ENCODE peak calls at places on chromosomes 2 and 18, in six cellular contexts. One of them, this sample, is unnamed.

GRCh38 chr2:223971731-223972130 is 14.5 kb downstream of the MRPL44 start:
- DNase-seq in stimulated activated CD8-positive, alpha-beta memory T cell treated with anti-CD3 and anti-CD28 coated beads, Interleukin-7, amount 100 ng/mL, for 24 hours: no peak
- DNase-seq in body of pancreas: no peak
- DNase-seq in activated T-cell treated with anti-CD3 and anti-CD28 coated beads for 1 hour: no peak
- DNase-seq in HAP-1: no peak
- DNase-seq in sigmoid colon: no peak
- DNase-seq in this sample: no peak

GRCh38 chr2:3642521-3643215 is 15.3 kb upstream of the ALLC start:
- DNase-seq in sigmoid colon: peak
- DNase-seq in activated T-cell treated with anti-CD3 and anti-CD28 coated beads for 1 hour: no peak
- DNase-seq in HAP-1: no peak
- DNase-seq in body of pancreas: no peak
- DNase-seq in stimulated activated CD8-positive, alpha-beta memory T cell treated with anti-CD3 and anti-CD28 coated beads, Interleukin-7, amount 100 ng/mL, for 24 hours: no peak
- DNase-seq in this sample: no peak

GRCh38 chr2:173241643-173242042 is 113.0 kb upstream of the CDCA7 start:
- DNase-seq in activated T-cell treated with anti-CD3 and anti-CD28 coated beads for 1 hour: no peak
- DNase-seq in stimulated activated CD8-positive, alpha-beta memory T cell treated with anti-CD3 and anti-CD28 coated beads, Interleukin-7, amount 100 ng/mL, for 24 hours: no peak
- DNase-seq in HAP-1: no peak
- DNase-seq in body of pancreas: no peak
- DNase-seq in sigmoid colon: no peak
- DNase-seq in this sample: no peak

GRCh38 chr2:176552456-176553135 is 283.4 kb downstream of the MTX2 start:
- DNase-seq in HAP-1: no peak
- DNase-seq in sigmoid colon: no peak
- DNase-seq in activated T-cell treated with anti-CD3 and anti-CD28 coated beads for 1 hour: no peak
- DNase-seq in body of pancreas: no peak
- DNase-seq in stimulated activated CD8-positive, alpha-beta memory T cell treated with anti-CD3 and anti-CD28 coated beads, Interleukin-7, amount 100 ng/mL, for 24 hours: no peak
- DNase-seq in this sample: no peak

GRCh38 chr2:234137400-234138014 is 87.0 kb downstream of the SPP2 start:
- DNase-seq in sigmoid colon: no peak
- DNase-seq in activated T-cell treated with anti-CD3 and anti-CD28 coated beads for 1 hour: no peak
- DNase-seq in body of pancreas: no peak
- DNase-seq in HAP-1: no peak
- DNase-seq in stimulated activated CD8-positive, alpha-beta memory T cell treated with anti-CD3 and anti-CD28 coated beads, Interleukin-7, amount 100 ng/mL, for 24 hours: no peak
- DNase-seq in this sample: no peak

GRCh38 chr2:201827621-201828020 is 21.3 kb downstream of the CDK15 start:
- DNase-seq in sigmoid colon: no peak
- DNase-seq in stimulated activated CD8-positive, alpha-beta memory T cell treated with anti-CD3 and anti-CD28 coated beads, Interleukin-7, amount 100 ng/mL, for 24 hours: no peak
- DNase-seq in activated T-cell treated with anti-CD3 and anti-CD28 coated beads for 1 hour: no peak
- DNase-seq in body of pancreas: no peak
- DNase-seq in HAP-1: no peak
- DNase-seq in this sample: no peak

GRCh38 chr2:72770879-72771461 is 54.9 kb downstream of the EXOC6B start:
- DNase-seq in activated T-cell treated with anti-CD3 and anti-CD28 coated beads for 1 hour: peak
- DNase-seq in stimulated activated CD8-positive, alpha-beta memory T cell treated with anti-CD3 and anti-CD28 coated beads, Interleukin-7, amount 100 ng/mL, for 24 hours: no peak
- DNase-seq in HAP-1: peak
- DNase-seq in sigmoid colon: peak
- DNase-seq in body of pancreas: peak
- DNase-seq in this sample: peak

GRCh38 chr2:30756051-30756719 is 51.1 kb downstream of the CAPN13 start:
- DNase-seq in body of pancreas: no peak
- DNase-seq in HAP-1: no peak
- DNase-seq in stimulated activated CD8-positive, alpha-beta memory T cell treated with anti-CD3 and anti-CD28 coated beads, Interleukin-7, amount 100 ng/mL, for 24 hours: no peak
- DNase-seq in activated T-cell treated with anti-CD3 and anti-CD28 coated beads for 1 hour: no peak
- DNase-seq in sigmoid colon: peak
- DNase-seq in this sample: no peak

GRCh38 chr18:74228312-74228711 is 63.5 kb downstream of the CYB5A start:
- DNase-seq in activated T-cell treated with anti-CD3 and anti-CD28 coated beads for 1 hour: no peak
- DNase-seq in HAP-1: no peak
- DNase-seq in body of pancreas: no peak
- DNase-seq in stimulated activated CD8-positive, alpha-beta memory T cell treated with anti-CD3 and anti-CD28 coated beads, Interleukin-7, amount 100 ng/mL, for 24 hours: no peak
- DNase-seq in sigmoid colon: no peak
- DNase-seq in this sample: no peak

GRCh38 chr2:10493636-10494281 is 45.6 kb upstream of the ODC1 start:
- DNase-seq in sigmoid colon: no peak
- DNase-seq in body of pancreas: no peak
- DNase-seq in stimulated activated CD8-positive, alpha-beta memory T cell treated with anti-CD3 and anti-CD28 coated beads, Interleukin-7, amount 100 ng/mL, for 24 hours: peak
- DNase-seq in HAP-1: no peak
- DNase-seq in activated T-cell treated with anti-CD3 and anti-CD28 coated beads for 1 hour: peak
- DNase-seq in this sample: no peak

GRCh38 chr2:241598061-241598460 is 38.9 kb downstream of the THAP4 start:
- DNase-seq in HAP-1: no peak
- DNase-seq in sigmoid colon: no peak
- DNase-seq in activated T-cell treated with anti-CD3 and anti-CD28 coated beads for 1 hour: no peak
- DNase-seq in stimulated activated CD8-positive, alpha-beta memory T cell treated with anti-CD3 and anti-CD28 coated beads, Interleukin-7, amount 100 ng/mL, for 24 hours: no peak
- DNase-seq in body of pancreas: no peak
- DNase-seq in this sample: no peak

GRCh38 chr2:61585383-61585782 is 47.2 kb upstream of the XPO1 start:
- DNase-seq in activated T-cell treated with anti-CD3 and anti-CD28 coated beads for 1 hour: no peak
- DNase-seq in sigmoid colon: no peak
- DNase-seq in stimulated activated CD8-positive, alpha-beta memory T cell treated with anti-CD3 and anti-CD28 coated beads, Interleukin-7, amount 100 ng/mL, for 24 hours: no peak
- DNase-seq in body of pancreas: no peak
- DNase-seq in HAP-1: peak
- DNase-seq in this sample: no peak

GRCh38 chr2:2389215-2389614 is 58.1 kb upstream of the MYT1L start:
- DNase-seq in HAP-1: no peak
- DNase-seq in sigmoid colon: no peak
- DNase-seq in activated T-cell treated with anti-CD3 and anti-CD28 coated beads for 1 hour: no peak
- DNase-seq in stimulated activated CD8-positive, alpha-beta memory T cell treated with anti-CD3 and anti-CD28 coated beads, Interleukin-7, amount 100 ng/mL, for 24 hours: no peak
- DNase-seq in body of pancreas: no peak
- DNase-seq in this sample: no peak

GRCh38 chr2:137208361-137208973 is 443.1 kb downstream of the THSD7B start:
- DNase-seq in activated T-cell treated with anti-CD3 and anti-CD28 coated beads for 1 hour: no peak
- DNase-seq in HAP-1: no peak
- DNase-seq in stimulated activated CD8-positive, alpha-beta memory T cell treated with anti-CD3 and anti-CD28 coated beads, Interleukin-7, amount 100 ng/mL, for 24 hours: no peak
- DNase-seq in body of pancreas: no peak
- DNase-seq in sigmoid colon: no peak
- DNase-seq in this sample: no peak

GRCh38 chr18:80033181-80034067 is 810 bp upstream of the RBFA start:
- DNase-seq in HAP-1: no peak
- DNase-seq in stimulated activated CD8-positive, alpha-beta memory T cell treated with anti-CD3 and anti-CD28 coated beads, Interleukin-7, amount 100 ng/mL, for 24 hours: peak
- DNase-seq in body of pancreas: no peak
- DNase-seq in sigmoid colon: peak
- DNase-seq in activated T-cell treated with anti-CD3 and anti-CD28 coated beads for 1 hour: peak
- DNase-seq in this sample: peak

GRCh38 chr2:44100351-44100750 is 68.3 kb upstream of the PPM1B start:
- DNase-seq in activated T-cell treated with anti-CD3 and anti-CD28 coated beads for 1 hour: no peak
- DNase-seq in stimulated activated CD8-positive, alpha-beta memory T cell treated with anti-CD3 and anti-CD28 coated beads, Interleukin-7, amount 100 ng/mL, for 24 hours: no peak
- DNase-seq in sigmoid colon: peak
- DNase-seq in HAP-1: no peak
- DNase-seq in body of pancreas: no peak
- DNase-seq in this sample: peak

GRCh38 chr18:64238076-64238475 is 89.2 kb upstream of the LINC00305 start:
- DNase-seq in activated T-cell treated with anti-CD3 and anti-CD28 coated beads for 1 hour: no peak
- DNase-seq in body of pancreas: no peak
- DNase-seq in stimulated activated CD8-positive, alpha-beta memory T cell treated with anti-CD3 and anti-CD28 coated beads, Interleukin-7, amount 100 ng/mL, for 24 hours: no peak
- DNase-seq in sigmoid colon: no peak
- DNase-seq in HAP-1: no peak
- DNase-seq in this sample: no peak

GRCh38 chr2:180033993-180034894 is 27.1 kb upstream of the CWC22 start:
- DNase-seq in stimulated activated CD8-positive, alpha-beta memory T cell treated with anti-CD3 and anti-CD28 coated beads, Interleukin-7, amount 100 ng/mL, for 24 hours: no peak
- DNase-seq in sigmoid colon: no peak
- DNase-seq in HAP-1: peak
- DNase-seq in body of pancreas: no peak
- DNase-seq in activated T-cell treated with anti-CD3 and anti-CD28 coated beads for 1 hour: no peak
- DNase-seq in this sample: peak

GRCh38 chr2:101356486-101356885 is 30.8 kb downstream of the CREG2 start:
- DNase-seq in activated T-cell treated with anti-CD3 and anti-CD28 coated beads for 1 hour: no peak
- DNase-seq in sigmoid colon: no peak
- DNase-seq in HAP-1: no peak
- DNase-seq in body of pancreas: no peak
- DNase-seq in stimulated activated CD8-positive, alpha-beta memory T cell treated with anti-CD3 and anti-CD28 coated beads, Interleukin-7, amount 100 ng/mL, for 24 hours: no peak
- DNase-seq in this sample: no peak

GRCh38 chr18:13288509-13289138 is 70.1 kb downstream of the LDLRAD4 start:
- DNase-seq in body of pancreas: no peak
- DNase-seq in HAP-1: no peak
- DNase-seq in stimulated activated CD8-positive, alpha-beta memory T cell treated with anti-CD3 and anti-CD28 coated beads, Interleukin-7, amount 100 ng/mL, for 24 hours: no peak
- DNase-seq in activated T-cell treated with anti-CD3 and anti-CD28 coated beads for 1 hour: no peak
- DNase-seq in sigmoid colon: no peak
- DNase-seq in this sample: no peak

GRCh38 chr2:120631719-120632118 is 103.9 kb upstream of the GLI2 start:
- DNase-seq in activated T-cell treated with anti-CD3 and anti-CD28 coated beads for 1 hour: no peak
- DNase-seq in stimulated activated CD8-positive, alpha-beta memory T cell treated with anti-CD3 and anti-CD28 coated beads, Interleukin-7, amount 100 ng/mL, for 24 hours: no peak
- DNase-seq in body of pancreas: no peak
- DNase-seq in sigmoid colon: no peak
- DNase-seq in HAP-1: no peak
- DNase-seq in this sample: no peak

GRCh38 chr2:65320042-65320711 is 92.5 kb downstream of the ACTR2 start:
- DNase-seq in HAP-1: no peak
- DNase-seq in body of pancreas: no peak
- DNase-seq in sigmoid colon: no peak
- DNase-seq in activated T-cell treated with anti-CD3 and anti-CD28 coated beads for 1 hour: no peak
- DNase-seq in stimulated activated CD8-positive, alpha-beta memory T cell treated with anti-CD3 and anti-CD28 coated beads, Interleukin-7, amount 100 ng/mL, for 24 hours: no peak
- DNase-seq in this sample: no peak

GRCh38 chr2:122077114-122077513 is 321.7 kb downstream of the TSN start:
- DNase-seq in body of pancreas: no peak
- DNase-seq in HAP-1: no peak
- DNase-seq in stimulated activated CD8-positive, alpha-beta memory T cell treated with anti-CD3 and anti-CD28 coated beads, Interleukin-7, amount 100 ng/mL, for 24 hours: no peak
- DNase-seq in sigmoid colon: no peak
- DNase-seq in activated T-cell treated with anti-CD3 and anti-CD28 coated beads for 1 hour: no peak
- DNase-seq in this sample: no peak

GRCh38 chr2:16664052-16664731 is 1.4 kb downstream of the CYRIA start:
- DNase-seq in HAP-1: peak
- DNase-seq in sigmoid colon: peak
- DNase-seq in activated T-cell treated with anti-CD3 and anti-CD28 coated beads for 1 hour: no peak
- DNase-seq in stimulated activated CD8-positive, alpha-beta memory T cell treated with anti-CD3 and anti-CD28 coated beads, Interleukin-7, amount 100 ng/mL, for 24 hours: no peak
- DNase-seq in body of pancreas: peak
- DNase-seq in this sample: peak

GRCh38 chr2:25065768-25066167 is 23.9 kb downstream of the EFR3B start:
- DNase-seq in HAP-1: no peak
- DNase-seq in activated T-cell treated with anti-CD3 and anti-CD28 coated beads for 1 hour: no peak
- DNase-seq in sigmoid colon: peak
- DNase-seq in stimulated activated CD8-positive, alpha-beta memory T cell treated with anti-CD3 and anti-CD28 coated beads, Interleukin-7, amount 100 ng/mL, for 24 hours: no peak
- DNase-seq in body of pancreas: no peak
- DNase-seq in this sample: no peak

GRCh38 chr2:203763425-203764272 is 57.2 kb downstream of the CD28 start:
- DNase-seq in HAP-1: no peak
- DNase-seq in stimulated activated CD8-positive, alpha-beta memory T cell treated with anti-CD3 and anti-CD28 coated beads, Interleukin-7, amount 100 ng/mL, for 24 hours: no peak
- DNase-seq in activated T-cell treated with anti-CD3 and anti-CD28 coated beads for 1 hour: no peak
- DNase-seq in body of pancreas: no peak
- DNase-seq in sigmoid colon: no peak
- DNase-seq in this sample: no peak

GRCh38 chr2:112542974-112543760 is 902 bp downstream of the POLR1B start:
- DNase-seq in activated T-cell treated with anti-CD3 and anti-CD28 coated beads for 1 hour: no peak
- DNase-seq in body of pancreas: no peak
- DNase-seq in HAP-1: peak
- DNase-seq in sigmoid colon: no peak
- DNase-seq in stimulated activated CD8-positive, alpha-beta memory T cell treated with anti-CD3 and anti-CD28 coated beads, Interleukin-7, amount 100 ng/mL, for 24 hours: no peak
- DNase-seq in this sample: peak

GRCh38 chr18:61765097-61765496 is 127.7 kb downstream of the RNF152 start:
- DNase-seq in sigmoid colon: no peak
- DNase-seq in HAP-1: no peak
- DNase-seq in stimulated activated CD8-positive, alpha-beta memory T cell treated with anti-CD3 and anti-CD28 coated beads, Interleukin-7, amount 100 ng/mL, for 24 hours: no peak
- DNase-seq in activated T-cell treated with anti-CD3 and anti-CD28 coated beads for 1 hour: no peak
- DNase-seq in body of pancreas: no peak
- DNase-seq in this sample: no peak

GRCh38 chr2:197369946-197370325 is 59.4 kb upstream of the ANKRD44 start:
- DNase-seq in HAP-1: no peak
- DNase-seq in sigmoid colon: no peak
- DNase-seq in body of pancreas: no peak
- DNase-seq in activated T-cell treated with anti-CD3 and anti-CD28 coated beads for 1 hour: no peak
- DNase-seq in stimulated activated CD8-positive, alpha-beta memory T cell treated with anti-CD3 and anti-CD28 coated beads, Interleukin-7, amount 100 ng/mL, for 24 hours: no peak
- DNase-seq in this sample: peak

GRCh38 chr18:36212978-36213303 is 25.6 kb downstream of the MOCOS start:
- DNase-seq in activated T-cell treated with anti-CD3 and anti-CD28 coated beads for 1 hour: no peak
- DNase-seq in sigmoid colon: no peak
- DNase-seq in body of pancreas: no peak
- DNase-seq in stimulated activated CD8-positive, alpha-beta memory T cell treated with anti-CD3 and anti-CD28 coated beads, Interleukin-7, amount 100 ng/mL, for 24 hours: no peak
- DNase-seq in HAP-1: no peak
- DNase-seq in this sample: no peak

GRCh38 chr18:35939166-35939565 is 33.3 kb upstream of the RMP24 start:
- DNase-seq in HAP-1: no peak
- DNase-seq in body of pancreas: no peak
- DNase-seq in sigmoid colon: no peak
- DNase-seq in stimulated activated CD8-positive, alpha-beta memory T cell treated with anti-CD3 and anti-CD28 coated beads, Interleukin-7, amount 100 ng/mL, for 24 hours: no peak
- DNase-seq in activated T-cell treated with anti-CD3 and anti-CD28 coated beads for 1 hour: no peak
- DNase-seq in this sample: peak

GRCh38 chr2:149648282-149649030 is 60.9 kb upstream of the MMADHC start:
- DNase-seq in sigmoid colon: peak
- DNase-seq in activated T-cell treated with anti-CD3 and anti-CD28 coated beads for 1 hour: no peak
- DNase-seq in stimulated activated CD8-positive, alpha-beta memory T cell treated with anti-CD3 and anti-CD28 coated beads, Interleukin-7, amount 100 ng/mL, for 24 hours: no peak
- DNase-seq in body of pancreas: no peak
- DNase-seq in HAP-1: no peak
- DNase-seq in this sample: no peak

GRCh38 chr2:50491541-50492114 is 540.3 kb downstream of the NRXN1 start:
- DNase-seq in body of pancreas: peak
- DNase-seq in HAP-1: peak
- DNase-seq in sigmoid colon: no peak
- DNase-seq in stimulated activated CD8-positive, alpha-beta memory T cell treated with anti-CD3 and anti-CD28 coated beads, Interleukin-7, amount 100 ng/mL, for 24 hours: no peak
- DNase-seq in activated T-cell treated with anti-CD3 and anti-CD28 coated beads for 1 hour: no peak
- DNase-seq in this sample: peak

GRCh38 chr2:239148495-239149200 is 252.2 kb downstream of the HDAC4 start:
- DNase-seq in HAP-1: no peak
- DNase-seq in activated T-cell treated with anti-CD3 and anti-CD28 coated beads for 1 hour: no peak
- DNase-seq in body of pancreas: no peak
- DNase-seq in stimulated activated CD8-positive, alpha-beta memory T cell treated with anti-CD3 and anti-CD28 coated beads, Interleukin-7, amount 100 ng/mL, for 24 hours: no peak
- DNase-seq in sigmoid colon: peak
- DNase-seq in this sample: no peak

This sample was measured in KBM-7.